ENCODE peak calls at places on chromosomes 4 and X, in ten cellular contexts. J, E, T, K, H, R, X, U, N and G are unnamed samples. For H3K9me3, the result is how much of the 10 kb centered on the place peaks cover.

GRCh38 chr4:106017975-106018374 is 122.7 kb downstream of the NPNT start:
- DNase-seq in J (no peak), K (no peak), E (peak), N (no peak), H (no peak), X (no peak), T (no peak), R (no peak), U (no peak), G (no peak)

GRCh38 chrX:1105671-1106419 is 106.6 kb downstream of the CRLF2 start:
- DNase-seq in J (no peak), N (no peak), T (no peak), R (no peak), H (no peak), X (no peak), E (no peak), K (no peak), U (no peak), G (no peak)

GRCh38 chrX:51459125-51459524 is 37.3 kb downstream of the NUDT11 start:
- DNase-seq in R (no peak), X (no peak), K (peak), N (no peak), E (peak), U (no peak), T (no peak), J (no peak), H (no peak), G (no peak)

GRCh38 chrX:141133272-141133671 is 43.7 kb downstream of the LDOC1 start:
- DNase-seq in K (no peak), X (no peak), R (no peak), N (no peak), J (no peak), T (no peak), E (no peak), U (no peak), H (no peak), G (no peak)

GRCh38 chr4:141900841-141901240 is 264.5 kb downstream of the IL15 start:
- DNase-seq in H (no peak), T (no peak), E (no peak), K (no peak), R (no peak), N (no peak), X (no peak), U (no peak), J (no peak), G (no peak)

GRCh38 chr4:89719536-89719935 is 117.4 kb downstream of the SNCA start:
- DNase-seq in E (no peak), N (no peak), H (no peak), T (no peak), U (no peak), K (no peak), R (no peak), J (no peak), X (no peak), G (no peak)

GRCh38 chr4:172009461-172009860 is 196.3 kb downstream of the GALNTL6 start:
- DNase-seq in J (no peak), K (no peak), T (no peak), X (no peak), H (no peak), R (no peak), E (peak), U (no peak), N (no peak), G (no peak)

GRCh38 chr4:38386654-38387188 is 277.3 kb upstream of the KLF3 start:
- DNase-seq in U (no peak), E (no peak), K (no peak), X (no peak), J (no peak), H (no peak), T (no peak), R (no peak), N (no peak), G (no peak)

GRCh38 chrX:45172890-45173289 is 27.8 kb downstream of the DIPK2B start:
- DNase-seq in U (no peak), R (no peak), K (peak), X (no peak), T (no peak), E (peak), N (no peak), J (no peak), H (no peak), G (no peak)

GRCh38 chr4:90357117-90357710 is 230.0 kb downstream of the CCSER1 start:
- DNase-seq in N (no peak), R (no peak), T (no peak), X (no peak), H (no peak), J (no peak), U (no peak), K (peak), E (peak), G (no peak)

GRCh38 chrX:67893931-67894330 is 350.1 kb downstream of the AR start:
- DNase-seq in H (no peak), J (no peak), N (no peak), T (no peak), K (peak), X (no peak), E (peak), U (no peak), R (no peak), G (no peak)

GRCh38 chrX:121642415-121642814 is 595.0 kb downstream of the GLUD2 start:
- DNase-seq in R (no peak), K (no peak), H (no peak), T (no peak), N (no peak), U (no peak), J (no peak), E (peak), X (no peak), G (no peak)

GRCh38 chrX:13014111-13015094 is 30.0 kb downstream of the FAM9C start:
- DNase-seq in X (no peak), U (no peak), H (no peak), E (peak), J (no peak), K (no peak), N (no peak), R (no peak), T (no peak), G (no peak)

GRCh38 chr4:44086753-44087152 is 361.9 kb downstream of the KCTD8 start:
- DNase-seq in X (no peak), E (no peak), R (no peak), T (no peak), K (no peak), U (no peak), J (no peak), N (no peak), H (no peak), G (no peak)

GRCh38 chr4:82721819-82722423 is 76.7 kb downstream of the SCD5 start:
- DNase-seq in E (peak), R (peak), N (no peak), X (no peak), U (no peak), T (no peak), K (no peak), H (peak), J (no peak), G (peak)

GRCh38 chrX:65866146-65866545 is 173.7 kb downstream of the VSIG4 start:
- DNase-seq in J (no peak), U (no peak), X (no peak), H (no peak), K (no peak), R (no peak), N (no peak), E (no peak), T (no peak), G (no peak)

GRCh38 chr4:2135083-2135482 is 76.0 kb downstream of the NAT8L start:
- DNase-seq in K (peak), X (no peak), U (no peak), N (no peak), R (no peak), E (peak), T (no peak), H (no peak), J (no peak), G (no peak)

GRCh38 chr4:165872443-165873297 is at the start of gene TLL1:
- DNase-seq in U (no peak), T (no peak), K (peak), N (no peak), H (peak), R (no peak), X (no peak), E (peak), J (no peak), G (peak)

GRCh38 chr4:8647094-8647570 is 54.6 kb downstream of the CPZ start:
- DNase-seq in T (no peak), E (no peak), X (no peak), R (no peak), K (no peak), U (no peak), N (no peak), H (no peak), J (peak), G (no peak)

GRCh38 chr4:102196221-102196620 is 149.1 kb downstream of the SLC39A8 start:
- DNase-seq in H (no peak), X (no peak), N (no peak), J (no peak), K (peak), R (no peak), U (no peak), T (no peak), E (peak), G (no peak)

GRCh38 chrX:35040871-35041270 is 98.3 kb downstream of the FAM47B start:
- DNase-seq in E (peak), K (peak), T (no peak), J (no peak), X (no peak), R (no peak), H (no peak), U (no peak), N (no peak), G (no peak)

GRCh38 chr4:11914406-11914805 is 485.7 kb upstream of the HS3ST1 start:
- DNase-seq in U (no peak), E (peak), N (no peak), T (no peak), X (no peak), R (no peak), J (no peak), K (no peak), H (no peak), G (no peak)

GRCh38 chrX:41421071-41421729 is 25.9 kb upstream of the NYX start:
- DNase-seq in U (no peak), H (no peak), N (no peak), J (no peak), K (no peak), X (no peak), E (no peak), T (no peak), R (no peak), G (no peak)
- H3K4me3 ChIP-seq in U (no peak), H (no peak), N (no peak), J (peak), K (no peak), X (no peak), E (peak), T (peak), R (peak), G (peak)

GRCh38 chr4:53676402-53676871 is 85.2 kb upstream of the LNX1 start:
- DNase-seq in K (peak), E (peak), H (no peak), N (no peak), U (no peak), X (no peak), R (no peak), T (no peak), J (no peak), G (no peak)
- H3K27ac ChIP-seq in K (no peak), E (no peak), H (no peak), N (no peak), U (peak), X (no peak), R (peak), T (no peak), J (no peak), G (peak)

DNA sequence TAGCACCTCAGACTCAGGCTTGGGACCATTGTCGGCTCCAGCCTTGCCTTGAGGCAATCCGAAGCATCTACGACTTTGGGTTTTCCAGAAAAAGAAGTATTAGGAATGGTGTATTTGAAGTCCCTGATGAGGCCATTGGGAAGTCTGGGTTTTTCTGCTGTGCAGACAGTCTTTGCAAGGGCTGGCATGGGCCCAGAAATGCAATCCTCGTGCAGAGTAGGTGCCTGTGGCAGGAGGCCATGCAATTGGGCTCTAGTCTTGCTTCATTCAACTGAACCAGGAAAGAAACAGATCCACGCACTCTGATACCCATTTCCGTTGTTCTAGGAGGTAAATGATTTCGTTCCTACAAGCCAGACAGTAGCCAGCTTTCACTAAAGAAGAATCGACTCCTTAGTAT is 12.4 kb downstream of the ZFP92 start:
- DNase-seq in N (no peak), J (no peak), U (peak), T (no peak), X (no peak), R (peak), H (no peak), E (no peak), K (no peak), G (peak)
- H3K9me3 ChIP-seq in N (under half), J (under half), U (under half), T (under half), X (under half), R (under half), H (under half), E (under half), K (under half), G (under half)

GRCh38 chr4:76420311-76420710 is 630 bp downstream of the CCDC158 start:
- DNase-seq in U (no peak), E (no peak), X (no peak), T (no peak), K (no peak), N (no peak), R (no peak), H (peak), J (no peak), G (peak)
- H3K4me3 ChIP-seq in U (peak), E (peak), X (no peak), T (peak), K (no peak), N (no peak), R (peak), H (no peak), J (peak), G (peak)